ENCODE peak calls at places on chromosomes 12 and 14, in seven cellular contexts. One of them, this sample, is unnamed.

GRCh38 chr12:67592228-67593011 is 56.1 kb upstream of the DYRK2 start:
- DNase-seq in AML-193: no peak
- DNase-seq in ELF-1: no peak
- DNase-seq in RKO: peak; percentile 14
- DNase-seq in sciatic nerve: no peak
- DNase-seq in stimulated activated CD8-positive, alpha-beta memory T cell treated with anti-CD3 and anti-CD28 coated beads, Interleukin-4, amount 100 ng/mL, for 24 hours: no peak
- DNase-seq in mucosa of gallbladder: peak; percentile 38
- DNase-seq in this sample: no peak

GRCh38 chr12:57803317-57803893 is 15.1 kb downstream of the AVIL start:
- DNase-seq in AML-193: peak; percentile 45
- DNase-seq in ELF-1: peak; percentile 50
- DNase-seq in RKO: peak; percentile 61
- DNase-seq in sciatic nerve: peak; percentile 69
- DNase-seq in stimulated activated CD8-positive, alpha-beta memory T cell treated with anti-CD3 and anti-CD28 coated beads, Interleukin-4, amount 100 ng/mL, for 24 hours: no peak
- DNase-seq in mucosa of gallbladder: no peak
- DNase-seq in this sample: no peak

GRCh38 chr14:57831981-57832380 is 33.9 kb downstream of the SLC35F4 start:
- DNase-seq in AML-193: no peak
- DNase-seq in ELF-1: peak; percentile 44
- DNase-seq in RKO: no peak
- DNase-seq in sciatic nerve: no peak
- DNase-seq in stimulated activated CD8-positive, alpha-beta memory T cell treated with anti-CD3 and anti-CD28 coated beads, Interleukin-4, amount 100 ng/mL, for 24 hours: no peak
- DNase-seq in mucosa of gallbladder: no peak
- DNase-seq in this sample: no peak

GRCh38 chr12:23140710-23141109 is 515.7 kb downstream of the ETNK1 start:
- DNase-seq in AML-193: no peak
- DNase-seq in ELF-1: no peak
- DNase-seq in RKO: no peak
- DNase-seq in sciatic nerve: no peak
- DNase-seq in stimulated activated CD8-positive, alpha-beta memory T cell treated with anti-CD3 and anti-CD28 coated beads, Interleukin-4, amount 100 ng/mL, for 24 hours: no peak
- DNase-seq in mucosa of gallbladder: no peak
- DNase-seq in this sample: no peak

GRCh38 chr14:23653046-23653445 is 16.9 kb downstream of the DHRS2 start:
- DNase-seq in AML-193: no peak
- DNase-seq in ELF-1: peak; percentile 33
- DNase-seq in RKO: no peak
- DNase-seq in sciatic nerve: no peak
- DNase-seq in stimulated activated CD8-positive, alpha-beta memory T cell treated with anti-CD3 and anti-CD28 coated beads, Interleukin-4, amount 100 ng/mL, for 24 hours: no peak
- DNase-seq in mucosa of gallbladder: no peak
- DNase-seq in this sample: peak; percentile 3

GRCh38 chr14:96894966-96895365 is 97.8 kb downstream of the VRK1 start:
- DNase-seq in AML-193: no peak
- DNase-seq in ELF-1: no peak
- DNase-seq in RKO: no peak
- DNase-seq in sciatic nerve: no peak
- DNase-seq in stimulated activated CD8-positive, alpha-beta memory T cell treated with anti-CD3 and anti-CD28 coated beads, Interleukin-4, amount 100 ng/mL, for 24 hours: no peak
- DNase-seq in mucosa of gallbladder: no peak
- DNase-seq in this sample: no peak

GRCh38 chr14:53516261-53516774 is 363.2 kb upstream of the DDHD1 start:
- DNase-seq in AML-193: no peak
- DNase-seq in ELF-1: no peak
- DNase-seq in RKO: no peak
- DNase-seq in sciatic nerve: no peak
- DNase-seq in stimulated activated CD8-positive, alpha-beta memory T cell treated with anti-CD3 and anti-CD28 coated beads, Interleukin-4, amount 100 ng/mL, for 24 hours: no peak
- DNase-seq in mucosa of gallbladder: no peak
- DNase-seq in this sample: no peak

GRCh38 chr14:98984719-98985041 is 287.3 kb downstream of the BCL11B start:
- DNase-seq in AML-193: no peak
- DNase-seq in ELF-1: peak; percentile 12
- DNase-seq in RKO: no peak
- DNase-seq in sciatic nerve: no peak
- DNase-seq in stimulated activated CD8-positive, alpha-beta memory T cell treated with anti-CD3 and anti-CD28 coated beads, Interleukin-4, amount 100 ng/mL, for 24 hours: peak; percentile 48
- DNase-seq in mucosa of gallbladder: peak; percentile 32
- DNase-seq in this sample: no peak

This sample was measured in RWPE2.